ENCODE peak calls at places on chromosomes 4 and X, in ten cellular contexts. L is transverse colon, T is endothelial cell of umbilical vein, A is spleen, D is breast epithelium, I is vagina, J is suprapubic skin, Z is GM23338, P is K562, Q is SK-N-SH. M is an unnamed sample.
A peak's percentile ranks its signal among the peaks of the same experiment; 100 is the strongest.

GRCh38 chr4:121693450-121693849 is 3.3 kb downstream of the ANXA5 start:
- DNase-seq in J (no peak), T (no peak), L (no peak), Z (no peak), D (no peak), P (no peak), Q (no peak), A (no peak), I (no peak), M (no peak)

GRCh38 chrX:1451676-1452496 is 823 bp downstream of the ASMTL start:
- DNase-seq in P (no peak), D (no peak), A (peak; percentile 87), J (peak; percentile 78), I (peak; percentile 82), Q (no peak), L (peak; percentile 33), Z (no peak), T (no peak), M (peak; percentile 24)

GRCh38 chr4:70382691-70383181 is at the start of gene SMR3B:
- DNase-seq in Z (no peak), I (no peak), J (no peak), A (no peak), Q (no peak), P (no peak), L (no peak), D (no peak), T (peak; percentile 12), M (no peak)

GRCh38 chr4:138655970-138656369 is 359.6 kb upstream of the NOCT start:
- DNase-seq in L (no peak), P (no peak), I (no peak), Z (no peak), J (no peak), Q (no peak), D (no peak), T (no peak), A (no peak), M (no peak)

GRCh38 chr4:107888237-107888636 is 43.1 kb upstream of the CYP2U1 start:
- DNase-seq in J (no peak), T (no peak), L (no peak), Z (peak; percentile 34), A (no peak), D (no peak), Q (no peak), P (no peak), I (no peak), M (no peak)

GRCh38 chr4:71107732-71108131 is 114.3 kb downstream of the DCK start:
- DNase-seq in Z (no peak), T (no peak), J (no peak), P (no peak), Q (no peak), A (no peak), L (no peak), D (no peak), I (no peak), M (no peak)

GRCh38 chr4:107069049-107069448 is 32.9 kb upstream of the DKK2 start:
- DNase-seq in Q (no peak), L (no peak), J (no peak), Z (no peak), P (no peak), I (no peak), A (no peak), D (no peak), T (peak; percentile 90), M (no peak)

GRCh38 chrX:115341421-115341820 is 51.9 kb downstream of the LUZP4 start:
- DNase-seq in Z (no peak), P (no peak), Q (no peak), J (no peak), I (no peak), D (no peak), T (no peak), A (no peak), L (no peak), M (no peak)

GRCh38 chr4:1021386-1022050 is 10.1 kb downstream of the FGFRL1 start:
- DNase-seq in P (no peak), Z (no peak), T (no peak), D (no peak), J (no peak), I (no peak), L (peak; percentile 55), Q (no peak), A (no peak), M (no peak)

GRCh38 chrX:17247144-17247543 is 127.9 kb upstream of the NHS start:
- DNase-seq in Z (no peak), P (no peak), I (no peak), A (no peak), J (no peak), L (no peak), Q (no peak), D (no peak), T (no peak), M (no peak)

GRCh38 chr4:41728571-41728908 is 20.0 kb downstream of the PHOX2B start:
- DNase-seq in Q (no peak), Z (no peak), I (no peak), T (no peak), L (no peak), P (no peak), D (no peak), A (no peak), J (no peak), M (no peak)

GRCh38 chrX:21740329-21741274 is 17.3 kb downstream of the SMPX start:
- DNase-seq in Z (no peak), T (no peak), A (no peak), L (peak; percentile 10), D (no peak), P (no peak), Q (no peak), I (no peak), J (no peak), M (peak; percentile 49)

GRCh38 chrX:140034916-140035315 is 69.6 kb upstream of the CXorf66 start:
- DNase-seq in A (no peak), I (no peak), J (no peak), T (no peak), Q (peak; percentile 2), D (no peak), L (no peak), Z (peak; percentile 42), P (no peak), M (no peak)

DNA sequence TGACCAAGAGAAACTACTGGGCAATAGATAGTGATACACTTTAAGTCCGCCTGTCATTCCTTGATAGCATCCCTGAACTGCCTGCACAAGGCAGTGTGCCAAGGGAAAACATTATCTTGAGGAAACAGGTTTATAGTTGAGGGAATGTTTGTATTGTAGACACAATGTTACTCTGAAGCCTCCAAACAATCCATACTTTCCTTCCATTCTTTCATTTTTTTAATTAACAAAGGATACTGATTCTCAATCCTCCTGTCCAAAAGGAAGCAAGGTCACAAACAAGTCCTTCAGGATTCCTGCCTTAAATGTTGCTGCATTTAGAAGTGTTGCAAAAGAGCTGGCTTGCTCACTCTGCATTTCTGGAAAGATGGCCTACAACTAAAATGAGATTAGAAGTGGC is 61.7 kb upstream of the PRSS48 start:
- DNase-seq in T (peak; percentile 97), Z (no peak), J (no peak), Q (no peak), D (no peak), A (no peak), P (peak; percentile 6), L (no peak), I (no peak), M (no peak)
- TF ChIP-seq POLR2AphosphoS5 in T (peak; percentile 42), Z (no peak), J (no peak), Q (no peak), D (no peak), A (no peak), P (peak; percentile 31), L (no peak), I (peak; percentile 55), M (no peak)

GRCh38 chr4:118985170-118986000 is 96.7 kb downstream of the SYNPO2 start:
- DNase-seq in J (no peak), T (no peak), Z (no peak), I (no peak), D (no peak), A (no peak), L (no peak), Q (no peak), P (no peak), M (no peak)

GRCh38 chr4:118989098-118990080 is 100.7 kb downstream of the SYNPO2 start:
- DNase-seq in J (no peak), I (no peak), A (no peak), T (peak; percentile 21), L (no peak), Q (no peak), P (no peak), Z (no peak), D (no peak), M (no peak)

GRCh38 chr4:118988635-118988972 is 100.0 kb downstream of the SYNPO2 start:
- DNase-seq in A (no peak), Z (no peak), Q (no peak), T (no peak), J (no peak), P (no peak), L (no peak), D (no peak), I (no peak), M (no peak)

GRCh38 chr4:118991686-118992085 is 103.0 kb downstream of the SYNPO2 start:
- DNase-seq in D (no peak), L (no peak), A (no peak), T (no peak), P (no peak), J (no peak), Q (no peak), I (no peak), Z (no peak), M (no peak)

DNA sequence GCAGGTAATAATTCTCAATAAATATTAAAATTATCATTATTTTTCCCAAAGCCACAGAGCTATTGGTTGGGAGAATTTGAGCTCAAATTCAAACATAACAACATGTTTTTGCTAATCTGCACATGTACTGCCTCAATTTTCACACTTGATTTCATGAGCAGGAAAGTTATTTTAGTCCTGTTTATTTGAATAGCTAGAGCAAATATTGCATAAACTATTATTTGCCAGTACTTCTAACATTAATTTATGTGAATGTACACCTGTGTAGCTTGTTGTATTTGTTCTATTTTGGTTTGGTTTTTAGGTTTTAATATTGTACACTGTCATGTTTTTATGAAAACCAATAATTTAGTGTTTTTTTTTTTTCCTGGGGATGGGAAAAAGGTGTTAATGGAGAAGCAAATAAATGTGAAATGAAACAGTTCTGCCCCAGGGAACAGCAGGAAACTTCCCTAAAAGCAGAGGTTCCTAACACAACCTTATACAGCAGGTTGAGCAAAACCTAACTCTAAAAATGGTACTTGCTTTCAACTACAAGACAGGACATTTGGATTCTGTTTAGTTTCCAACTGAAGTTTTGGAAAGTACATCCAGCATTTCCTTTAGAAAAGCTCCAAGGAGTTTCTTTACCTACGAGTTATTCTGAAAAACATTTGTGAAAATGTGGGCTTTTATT is 99.4 kb downstream of the SYNPO2 start:
- DNase-seq in J (no peak), Q (no peak), Z (no peak), T (no peak), L (no peak), I (no peak), D (no peak), A (no peak), P (no peak), M (no peak)
- H3K4me1 ChIP-seq in J (peaks cover 17% of the 10 kb centered on the region), Q (peaks cover 5% of the 10 kb centered on the region), Z (peaks cover 9% of the 10 kb centered on the region), T (peaks cover 6% of the 10 kb centered on the region), L (peaks cover 12% of the 10 kb centered on the region), I (peaks cover 37% of the 10 kb centered on the region), D (peaks cover 14% of the 10 kb centered on the region), A (peaks cover 3% of the 10 kb centered on the region), P (no peaks in the 10 kb centered on the region), M (no peaks in the 10 kb centered on the region)

GRCh38 chr4:10075953-10076391 is 40.6 kb downstream of the WDR1 start:
- DNase-seq in D (no peak), J (no peak), L (no peak), P (no peak), T (no peak), I (no peak), Q (no peak), A (no peak), Z (no peak), M (peak; percentile 22)
- TF ChIP-seq POLR2AphosphoS5 in D (no peak), J (no peak), L (no peak), P (no peak), T (no peak), I (no peak), Q (no peak), A (no peak), Z (no peak), M (no peak)

GRCh38 chr4:7239101-7239820 is 46.9 kb downstream of the SORCS2 start:
- DNase-seq in D (no peak), A (no peak), L (no peak), Z (no peak), P (no peak), I (no peak), T (no peak), Q (no peak), J (no peak), M (no peak)
- H3K4me1 ChIP-seq in D (no peaks in the 10 kb centered on the region), A (no peaks in the 10 kb centered on the region), L (no peaks in the 10 kb centered on the region), Z (no peaks in the 10 kb centered on the region), P (no peaks in the 10 kb centered on the region), I (peaks cover 33% of the 10 kb centered on the region), T (no peaks in the 10 kb centered on the region), Q (no peaks in the 10 kb centered on the region), J (peaks cover 7% of the 10 kb centered on the region), M (no peaks in the 10 kb centered on the region)